ENCODE peak calls at places on chromosomes 7 and 10, in four cellular contexts. Y is IMR-90, J is mesenchymal stem cell, M is neuronal stem cell. A is an unnamed sample.

GRCh38 chr10:126391162-126391880 is 3.0 kb upstream of the ADAM12 start:
- DNase-seq in Y (peak; percentile 41), J (peak; percentile 91), M (no peak), A (no peak)

GRCh38 chr10:119496282-119496681 is 46.2 kb downstream of the RGS10 start:
- DNase-seq in M (no peak), J (peak; percentile 56), Y (no peak), A (no peak)

GRCh38 chr10:43891241-43891640 is 242.6 kb upstream of the ZNF32 start:
- DNase-seq in M (no peak), Y (no peak), J (no peak), A (no peak)

GRCh38 chr10:114179747-114180146 is 594 bp downstream of the TDRD1 start:
- DNase-seq in Y (no peak), M (no peak), J (no peak), A (no peak)

GRCh38 chr10:60825520-60825919 is 47.2 kb downstream of the CDK1 start:
- DNase-seq in M (no peak), Y (no peak), J (no peak), A (no peak)

GRCh38 chr7:131557521-131558385 is 1.3 kb upstream of the PODXL start:
- DNase-seq in Y (no peak), M (peak; percentile 65), J (peak; percentile 19), A (peak; percentile 85)

GRCh38 chr7:84847790-84848189 is 339.1 kb downstream of the SEMA3D start:
- DNase-seq in J (peak; percentile 11), Y (peak; percentile 16), M (no peak), A (no peak)

GRCh38 chr10:688287-688620 is 1.2 kb downstream of the DIP2C start:
- DNase-seq in J (peak; percentile 23), M (no peak), Y (no peak), A (no peak)

GRCh38 chr7:50584793-50585399 is 19.7 kb upstream of the DDC start:
- DNase-seq in Y (no peak), J (no peak), M (no peak), A (no peak)

GRCh38 chr10:124065382-124066155 is 27.8 kb downstream of the CHST15 start:
- DNase-seq in Y (no peak), J (no peak), M (no peak), A (no peak)

GRCh38 chr10:60048146-60048545 is 141.8 kb upstream of the CCDC6 start:
- DNase-seq in J (peak; percentile 13), Y (no peak), M (peak; percentile 47), A (peak; percentile 66)

GRCh38 chr10:120541971-120542370 is 84.9 kb downstream of the PLPP4 start:
- DNase-seq in Y (no peak), J (no peak), M (no peak), A (no peak)

DNA sequence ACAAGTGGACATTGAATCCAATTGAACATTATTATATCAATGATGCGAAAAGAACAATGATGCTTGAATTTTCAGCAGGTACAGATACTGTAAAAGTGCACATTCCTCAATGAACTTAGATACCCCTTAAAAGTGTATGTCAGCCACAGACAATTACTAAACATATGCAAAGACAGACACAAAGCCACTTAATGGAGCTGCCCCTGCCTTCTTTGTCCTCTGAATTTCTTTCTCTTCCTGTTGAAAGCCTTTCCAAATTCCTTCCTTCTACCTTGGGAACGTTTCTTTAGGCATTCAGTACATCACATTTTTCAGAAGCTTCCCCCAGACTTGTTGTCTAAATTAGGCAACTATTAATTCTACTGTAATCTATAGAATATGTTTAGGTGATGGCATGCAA is 706.8 kb upstream of the MBL2 start:
- DNase-seq in Y (no peak), M (peak; percentile 21), J (no peak), A (no peak)
- H4K8ac ChIP-seq in Y (no peak overlapping the region), M (no peak overlapping the region), J (no peak overlapping the region), A (no peak overlapping the region)

DNA sequence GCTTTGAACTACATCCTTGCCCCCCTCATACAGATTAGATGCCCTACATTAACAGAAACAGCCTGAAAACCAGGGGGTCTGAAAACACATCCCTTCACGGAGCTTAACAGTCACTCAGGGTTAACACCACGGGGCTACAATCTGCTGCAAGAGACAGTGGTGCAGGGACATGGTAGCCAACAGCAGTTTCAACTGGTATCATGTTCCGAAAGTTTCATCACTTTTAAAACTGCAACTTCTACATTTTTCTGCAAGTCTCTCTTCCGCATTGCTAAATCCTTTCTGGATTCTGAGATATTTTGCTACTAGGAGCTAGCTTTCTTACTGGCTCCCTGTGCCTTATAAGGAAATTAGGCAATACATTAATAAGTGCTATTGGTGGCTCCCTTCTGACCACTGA is 92.6 kb downstream of the JAZF1 start:
- DNase-seq in M (no peak), Y (no peak), J (no peak), A (no peak)
- H3K23ac ChIP-seq in M (no peak overlapping the region), Y (no peak overlapping the region), J (no peak overlapping the region), A (no peak overlapping the region)

GRCh38 chr7:150949564-150949963 is 28.6 kb downstream of the KCNH2 start:
- DNase-seq in M (no peak), J (peak; percentile 30), Y (no peak), A (peak; percentile 34)

GRCh38 chr7:150946826-150947750 is 31.0 kb downstream of the KCNH2 start:
- DNase-seq in M (no peak), Y (no peak), J (no peak), A (peak; percentile 29)

GRCh38 chr7:150949971-150950491 is 28.1 kb downstream of the KCNH2 start:
- DNase-seq in Y (no peak), J (no peak), M (no peak), A (peak; percentile 31)

GRCh38 chr7:150947761-150948680 is 30.1 kb downstream of the KCNH2 start:
- DNase-seq in J (no peak), M (no peak), Y (no peak), A (peak; percentile 30)

DNA sequence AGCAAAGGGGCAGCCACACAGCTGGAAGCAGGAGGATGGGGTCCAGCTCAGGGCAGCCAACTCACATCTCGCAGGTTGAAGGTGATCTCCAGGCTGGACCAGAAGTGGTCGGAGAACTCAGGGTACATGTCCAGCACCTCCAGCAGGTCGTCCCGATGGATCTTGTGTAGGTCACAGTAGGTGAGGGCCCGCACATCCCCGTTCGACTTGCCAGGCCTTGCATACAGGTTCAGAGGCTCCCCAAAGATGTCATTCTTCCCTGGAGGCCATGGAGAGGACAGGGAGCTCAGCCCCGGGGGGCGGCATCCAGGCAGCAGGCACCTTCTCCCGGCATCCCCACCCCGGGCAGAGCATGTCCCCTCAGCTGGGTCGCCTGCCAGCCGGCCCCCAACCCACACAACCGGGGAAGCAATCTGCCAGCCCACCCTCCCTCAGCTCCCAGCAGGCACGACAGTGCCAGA is 29.3 kb downstream of the KCNH2 start:
- DNase-seq in M (no peak), Y (no peak), J (no peak), A (peak; percentile 23)
- H2BK120ac ChIP-seq in M (peak overlapping the region; percentile 96), Y (no peak overlapping the region), J (peak overlapping the region; percentile 73), A (no peak overlapping the region)

GRCh38 chr10:104580774-104581675 is 60.1 kb upstream of the SORCS3 start:
- DNase-seq in M (peak; percentile 72), Y (peak; percentile 51), J (no peak), A (peak; percentile 80)
- H4K8ac ChIP-seq in M (no peak overlapping the region), Y (no peak overlapping the region), J (no peak overlapping the region), A (no peak overlapping the region)

DNA sequence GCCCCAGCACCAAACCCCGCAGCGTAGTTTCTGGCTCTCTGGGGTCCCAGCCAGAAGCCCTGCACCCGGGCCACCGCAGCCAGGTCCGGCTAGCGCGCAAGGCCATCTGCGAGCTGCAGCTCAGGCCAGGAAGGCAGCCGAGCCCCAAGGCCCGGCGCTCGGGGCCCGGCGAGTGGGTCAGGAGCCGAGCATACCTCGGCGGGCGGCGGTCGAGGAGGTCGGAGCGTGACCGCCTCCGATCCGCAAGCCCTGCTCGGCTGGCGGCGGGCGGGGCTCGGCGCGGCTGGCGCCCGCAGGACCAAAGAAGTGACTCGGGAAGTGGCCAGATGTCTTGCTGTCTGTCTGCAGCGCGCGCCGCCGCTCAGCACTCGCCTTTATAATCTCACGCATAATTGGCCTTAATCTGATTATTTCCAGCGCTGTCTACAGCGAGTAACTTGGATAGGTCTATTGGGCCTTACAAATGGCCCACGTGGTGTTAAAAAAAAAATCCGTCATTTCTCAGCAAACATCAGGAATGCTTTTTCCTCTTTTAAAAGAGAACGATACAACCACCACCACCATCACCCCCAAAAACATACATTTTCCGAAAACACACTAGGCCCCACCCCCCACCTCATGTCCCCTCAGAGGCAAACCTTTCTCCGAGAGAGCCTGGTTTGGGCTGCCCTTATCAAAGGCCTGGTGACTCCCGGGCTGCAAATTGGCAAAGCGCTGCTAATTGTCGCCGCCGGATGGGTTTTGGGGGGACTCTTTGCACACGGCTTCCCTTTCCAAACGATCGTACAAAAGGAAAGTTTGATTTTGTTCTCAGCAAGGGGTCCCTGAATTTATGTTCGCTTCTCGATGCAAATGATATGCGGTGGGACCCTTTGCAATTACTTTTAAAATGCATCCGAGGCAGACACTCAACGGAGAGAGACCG is at the start of gene DRGX:
- DNase-seq in M (peak; percentile 21), J (no peak), Y (no peak), A (no peak)
- H3K23ac ChIP-seq in M (peak within 1 kb of the TSS; percentile 61), J (no peak within 1 kb of the TSS), Y (no peak within 1 kb of the TSS), A (no peak within 1 kb of the TSS)

GRCh38 chr10:5478694-5479305 is 20.6 kb downstream of the CALML5 start:
- DNase-seq in J (no peak), M (no peak), Y (no peak), A (peak; percentile 22)

GRCh38 chr10:5480162-5480931 is 19.0 kb downstream of the CALML5 start:
- DNase-seq in Y (no peak), M (no peak), J (no peak), A (no peak)

GRCh38 chr10:5476918-5477525 is 22.3 kb downstream of the CALML5 start:
- DNase-seq in J (no peak), Y (no peak), M (no peak), A (no peak)

GRCh38 chr10:5479481-5480161 is 19.7 kb downstream of the CALML5 start:
- DNase-seq in J (no peak), M (no peak), Y (no peak), A (peak; percentile 16)

GRCh38 chr10:5477948-5478693 is 21.2 kb downstream of the CALML5 start:
- DNase-seq in J (no peak), M (no peak), Y (no peak), A (no peak)
- H2BK120ac ChIP-seq in J (no peak overlapping the region), M (peak overlapping the region; percentile 4), Y (no peak overlapping the region), A (no peak overlapping the region)

A was measured in H9.